ENCODE peak calls at places on chromosomes 6 and 20, in nine cellular contexts. O is lung, Q is cardiac muscle cell, L is A549, F is IMR-90, D is AG10803, Z is adrenal gland, P is dorsolateral prefrontal cortex, V is lower lobe of right lung. H is an unnamed sample.

GRCh38 chr20:34558320-34559202 is at the start of gene MAP1LC3A:
- DNase-seq in Z (peak), D (peak), L (peak), F (peak), V (peak), O (peak), Q (peak), P (peak), H (peak)

GRCh38 chr6:106316376-106316769 is 9.2 kb downstream of the ATG5 start:
- DNase-seq in Q (no peak), O (no peak), V (no peak), Z (no peak), F (no peak), L (no peak), D (no peak), P (no peak), H (no peak)

GRCh38 chr6:36590237-36590636 is 3.9 kb upstream of the SRSF3 start:
- DNase-seq in F (peak), P (no peak), Z (no peak), V (no peak), L (no peak), O (no peak), Q (no peak), D (peak), H (no peak)

GRCh38 chr6:168138436-168138835 is 59.4 kb upstream of the FRMD1 start:
- DNase-seq in P (no peak), Z (peak), Q (no peak), D (no peak), F (no peak), L (no peak), V (no peak), O (no peak), H (no peak)

GRCh38 chr6:170076466-170077165 is 214.3 kb downstream of the DLL1 start:
- DNase-seq in O (no peak), P (peak), Q (no peak), Z (no peak), V (peak), L (no peak), F (no peak), D (no peak), H (no peak)

GRCh38 chr6:34506718-34507117 is 40.8 kb downstream of the PACSIN1 start:
- DNase-seq in D (no peak), V (peak), Z (no peak), P (peak), F (no peak), Q (no peak), O (no peak), L (no peak), H (no peak)

GRCh38 chr6:126811307-126811706 is 307.2 kb upstream of the RSPO3 start:
- DNase-seq in L (no peak), D (peak), Z (no peak), P (no peak), Q (no peak), V (no peak), O (no peak), F (peak), H (no peak)

GRCh38 chr6:52261229-52261628 is 16.9 kb upstream of the IL17F start:
- DNase-seq in O (no peak), L (no peak), F (peak), D (peak), V (no peak), Q (no peak), Z (no peak), P (no peak), H (no peak)

GRCh38 chr6:111770263-111771083 is 102.8 kb downstream of the FYN start:
- DNase-seq in O (no peak), F (no peak), P (no peak), Q (no peak), D (no peak), Z (no peak), V (no peak), L (no peak), H (no peak)

GRCh38 chr6:131398176-131398575 is 174.8 kb upstream of the ARG1 start:
- DNase-seq in V (no peak), P (no peak), Z (peak), F (no peak), D (no peak), Q (no peak), O (no peak), L (no peak), H (no peak)
- H3K4me3 ChIP-seq in V (no peak), P (no peak), Z (no peak), F (no peak), D (no peak), Q (no peak), O (no peak), L (no peak), H (no peak)

GRCh38 chr6:95767897-95768463 is 190.6 kb downstream of the MANEA start:
- DNase-seq in V (no peak), F (no peak), O (no peak), D (no peak), P (no peak), Q (no peak), L (no peak), Z (no peak), H (peak)

GRCh38 chr6:95768539-95768938 is 191.2 kb downstream of the MANEA start:
- DNase-seq in P (no peak), D (no peak), O (no peak), V (no peak), Q (peak), Z (no peak), L (no peak), F (no peak), H (no peak)
- TF ChIP-seq CTCF in P (no peak), D (no peak), O (no peak), V (no peak), Q (no peak), Z (no peak), L (no peak), F (no peak), H (no peak)

GRCh38 chr6:42045538-42046460 is 4.5 kb upstream of the TAF8 start:
- DNase-seq in D (peak), Z (peak), L (no peak), Q (peak), O (peak), V (peak), P (peak), F (peak), H (peak)
- H3K4me3 ChIP-seq in D (no peak), Z (no peak), L (peak), Q (no peak), O (no peak), V (peak), P (peak), F (no peak), H (peak)

GRCh38 chr20:35663813-35664543 is 722 bp downstream of the CPNE1 start:
- DNase-seq in P (no peak), D (peak), Z (peak), O (peak), Q (peak), L (peak), F (peak), V (peak), H (peak)
- TF ChIP-seq CTCF in P (no peak), D (no peak), Z (no peak), O (no peak), Q (no peak), L (no peak), F (no peak), V (no peak), H (no peak)

GRCh38 chr20:50731930-50732690 is 730 bp downstream of the PARD6B start:
- DNase-seq in Z (peak), D (no peak), O (no peak), V (no peak), P (no peak), F (no peak), L (peak), Q (peak), H (no peak)

GRCh38 chr20:50735813-50736212 is 4.4 kb downstream of the PARD6B start:
- DNase-seq in F (no peak), O (no peak), P (no peak), L (no peak), Q (no peak), V (no peak), Z (no peak), D (no peak), H (no peak)

GRCh38 chr20:50734730-50735679 is 3.6 kb downstream of the PARD6B start:
- DNase-seq in L (no peak), F (no peak), P (no peak), Q (no peak), Z (no peak), V (no peak), O (no peak), D (no peak), H (no peak)

GRCh38 chr20:50731055-50731929 is at the start of gene PARD6B:
- DNase-seq in V (peak), Q (peak), O (peak), D (peak), L (peak), F (peak), Z (peak), P (peak), H (peak)

DNA sequence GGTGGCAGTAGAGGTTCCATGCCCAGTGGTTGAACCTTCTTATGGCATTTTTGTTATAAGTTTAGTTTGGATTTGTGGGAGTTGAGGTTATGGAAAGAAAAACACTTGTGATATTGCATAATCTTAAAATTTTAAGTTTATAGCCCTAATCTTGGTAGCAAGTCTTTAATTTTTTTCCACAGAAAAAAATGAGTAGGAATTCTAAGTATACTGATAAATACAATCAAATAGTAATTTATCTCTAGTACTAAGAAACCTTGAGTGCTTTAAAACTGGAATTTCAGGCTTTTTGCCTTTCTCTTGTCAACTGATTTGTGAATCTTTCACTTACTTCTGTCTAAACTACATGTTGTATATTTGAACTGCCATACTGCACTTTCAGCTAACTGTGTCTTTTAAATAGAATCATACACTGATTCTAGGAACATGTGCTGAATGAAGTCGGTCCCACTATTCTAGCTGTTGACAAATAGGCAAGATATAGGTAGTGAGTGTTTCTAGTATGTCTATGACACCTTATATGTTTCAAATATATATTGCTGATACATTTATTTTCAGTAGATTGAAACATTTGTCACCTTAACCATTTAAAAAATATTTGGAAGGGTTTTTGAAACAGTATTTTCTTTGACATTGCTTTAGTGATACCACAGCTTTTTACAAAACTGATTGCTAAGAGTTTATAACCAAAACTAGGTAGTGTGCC is 2.4 kb downstream of the PARD6B start:
- DNase-seq in Q (no peak), O (no peak), D (no peak), L (no peak), V (no peak), P (no peak), F (no peak), Z (no peak), H (no peak)
- H3K4me3 ChIP-seq in Q (peak), O (no peak), D (no peak), L (peak), V (peak), P (no peak), F (no peak), Z (no peak), H (no peak)

DNA sequence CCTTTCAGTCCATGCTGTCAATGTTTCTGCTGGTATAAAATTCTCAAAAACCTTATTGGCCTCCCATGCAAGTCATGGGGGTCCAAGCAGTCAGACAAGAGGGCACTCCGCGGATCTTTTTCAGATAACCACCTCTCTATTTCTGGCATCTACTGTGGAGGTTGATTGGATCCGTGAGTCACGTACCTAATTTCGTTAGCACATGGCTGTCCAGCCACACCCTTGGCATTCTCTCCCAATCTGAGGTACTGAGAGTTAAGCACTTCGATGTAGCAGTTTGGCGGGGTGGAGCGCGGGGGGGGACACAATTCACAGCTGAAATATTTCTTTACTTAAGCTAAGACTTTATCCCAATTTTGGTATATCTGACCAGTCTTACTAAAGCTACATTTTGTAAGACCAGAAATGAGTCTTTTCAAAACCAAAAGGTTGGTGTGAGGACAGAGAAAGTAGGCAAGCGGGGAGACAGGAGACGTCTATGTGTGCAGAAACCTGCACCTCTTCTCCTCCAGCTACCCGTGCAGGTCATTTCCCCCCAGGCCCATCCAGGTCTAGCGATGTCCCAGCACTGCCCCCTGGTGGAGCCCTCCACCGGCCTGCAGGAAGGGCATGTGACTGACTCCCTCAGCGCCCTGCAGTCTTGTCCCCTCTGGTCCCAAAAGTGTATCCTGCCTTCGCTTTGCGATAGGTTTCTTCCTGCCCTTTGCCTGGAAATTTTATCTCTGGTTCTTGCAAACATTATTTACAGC is 113.1 kb downstream of the ADAT2 start:
- DNase-seq in D (no peak), Z (peak), V (peak), O (no peak), Q (peak), F (peak), P (no peak), L (no peak), H (no peak)
- TF ChIP-seq CTCF in D (peak), Z (peak), V (peak), O (no peak), Q (peak), F (peak), P (no peak), L (peak), H (peak)

GRCh38 chr20:47352332-47353223 is 3.9 kb downstream of the ZMYND8 start:
- DNase-seq in L (no peak), V (peak), P (no peak), Z (peak), Q (no peak), F (no peak), O (peak), D (no peak), H (no peak)

GRCh38 chr20:47350181-47350550 is 6.3 kb downstream of the ZMYND8 start:
- DNase-seq in P (no peak), F (no peak), L (no peak), O (no peak), D (no peak), Z (no peak), V (no peak), Q (no peak), H (no peak)

GRCh38 chr20:47351643-47352331 is 4.7 kb downstream of the ZMYND8 start:
- DNase-seq in O (no peak), F (no peak), P (no peak), Z (no peak), V (peak), D (no peak), Q (peak), L (no peak), H (no peak)

GRCh38 chr20:47349365-47350180 is 6.9 kb downstream of the ZMYND8 start:
- DNase-seq in P (no peak), V (no peak), D (peak), L (no peak), Q (no peak), F (peak), Z (no peak), O (no peak), H (no peak)

GRCh38 chr20:47350691-47351545 is 5.6 kb downstream of the ZMYND8 start:
- DNase-seq in P (no peak), V (no peak), D (no peak), Q (no peak), Z (no peak), O (no peak), F (no peak), L (no peak), H (no peak)
- H3K4me3 ChIP-seq in P (peak), V (peak), D (no peak), Q (peak), Z (no peak), O (no peak), F (no peak), L (no peak), H (peak)

DNA sequence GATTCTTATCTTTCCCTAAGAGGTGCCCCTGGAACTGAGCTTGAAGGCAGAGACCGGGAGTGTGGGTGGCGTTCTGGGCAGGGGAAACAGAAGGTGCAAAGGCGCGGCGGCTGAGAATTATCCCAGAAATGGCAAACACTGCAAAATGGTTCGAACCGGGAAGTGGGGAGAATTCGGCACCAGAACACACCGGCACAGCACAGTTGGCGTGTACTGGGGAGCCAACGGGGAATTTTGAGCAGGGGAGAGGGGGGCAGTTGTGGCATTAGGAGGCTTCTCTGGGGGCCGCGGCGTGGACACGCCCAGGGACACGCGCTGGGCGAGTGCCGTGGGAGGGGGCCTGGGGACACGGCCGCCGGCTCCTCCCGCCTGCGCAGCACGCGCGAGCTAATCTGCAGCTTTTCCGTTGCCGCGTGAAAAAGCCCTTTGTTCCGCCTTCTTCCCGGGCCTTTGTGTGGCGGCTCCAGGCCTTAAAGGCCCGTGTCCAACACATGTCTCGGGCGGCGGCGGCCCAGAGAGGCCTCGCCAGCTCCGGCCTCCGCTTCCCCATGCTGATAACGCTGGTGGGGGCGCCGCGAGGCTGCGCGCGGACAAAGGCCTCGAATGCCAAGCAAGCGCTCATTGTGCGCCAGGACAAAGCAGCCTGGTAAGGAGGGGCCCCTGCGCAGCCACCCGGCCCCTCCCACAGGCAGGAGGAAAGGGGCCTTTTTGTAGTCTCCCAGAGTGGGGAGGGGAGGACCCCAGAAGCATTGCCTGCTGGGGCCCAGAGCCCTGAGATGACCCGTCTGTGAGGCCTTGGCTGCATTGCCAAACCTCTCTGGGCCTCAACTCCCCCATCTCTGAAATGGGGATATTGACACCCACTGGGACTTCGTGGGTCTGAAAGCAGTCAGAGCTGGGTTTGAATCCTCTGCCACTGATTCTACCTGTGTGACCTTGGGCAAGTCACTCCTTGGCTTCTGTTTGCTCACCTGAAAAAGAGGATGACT is 82.8 kb downstream of the CD40 start:
- DNase-seq in L (no peak), O (no peak), V (no peak), D (no peak), Z (no peak), P (no peak), F (no peak), Q (no peak), H (no peak)
- TF ChIP-seq CTCF in L (no peak), O (no peak), V (no peak), D (no peak), Z (no peak), P (no peak), F (no peak), Q (no peak), H (no peak)

GRCh38 chr6:45421700-45422540 is 44.2 kb upstream of the SUPT3H start:
- DNase-seq in Q (peak), D (peak), Z (peak), F (peak), V (peak), L (peak), P (peak), O (peak), H (no peak)

GRCh38 chr6:45420083-45420908 is 42.6 kb upstream of the SUPT3H start:
- DNase-seq in P (no peak), L (no peak), F (peak), D (peak), Q (no peak), V (peak), Z (no peak), O (no peak), H (no peak)

GRCh38 chr6:45420909-45421699 is 43.4 kb upstream of the SUPT3H start:
- DNase-seq in F (no peak), V (no peak), L (peak), P (no peak), Z (no peak), D (peak), Q (no peak), O (no peak), H (no peak)

GRCh38 chr6:45417461-45417860 is 39.7 kb upstream of the SUPT3H start:
- DNase-seq in Z (no peak), V (no peak), Q (no peak), O (no peak), F (no peak), P (no peak), L (no peak), D (no peak), H (no peak)

GRCh38 chr6:45419574-45420082 is 41.9 kb upstream of the SUPT3H start:
- DNase-seq in Q (peak), L (peak), O (peak), F (no peak), Z (peak), V (peak), P (peak), D (peak), H (peak)
- H3K4me3 ChIP-seq in Q (peak), L (peak), O (no peak), F (peak), Z (no peak), V (peak), P (peak), D (peak), H (no peak)

GRCh38 chr20:45649312-45649863 is 18.3 kb upstream of the WFDC9 start:
- DNase-seq in L (no peak), V (no peak), F (no peak), O (no peak), P (no peak), D (no peak), Z (no peak), Q (no peak), H (no peak)
- TF ChIP-seq CTCF in L (no peak), V (no peak), F (no peak), O (no peak), P (no peak), D (no peak), Z (no peak), Q (no peak), H (no peak)